ENCODE peak calls at places on chromosomes 6 and 20, in ten cellular contexts. L is HFF-Myc, Y is iris pigment epithelial cell, G is neuronal stem cell, T is EL, F is LHCN-M2, M is tibial nerve, H is fibroblast of lung, Q is H7, C is mucosa of descending colon. D is an unnamed sample.

GRCh38 chr6:134060491-134061106 is 8.2 kb upstream of the SLC2A12 start:
- DNase-seq in Q (no peak), Y (peak), M (no peak), L (no peak), G (no peak), C (no peak), T (peak), H (peak), F (peak), D (peak)

GRCh38 chr6:71157350-71157749 is 131.3 kb upstream of the OGFRL1 start:
- DNase-seq in C (no peak), Q (peak), M (no peak), L (no peak), H (no peak), T (no peak), G (no peak), F (no peak), Y (no peak), D (no peak)

GRCh38 chr20:8152847-8153246 is 20.8 kb downstream of the PLCB1 start:
- DNase-seq in F (no peak), H (no peak), T (no peak), C (no peak), M (no peak), G (no peak), Q (no peak), Y (no peak), L (no peak), D (no peak)

GRCh38 chr20:57807418-57808265 is 97.8 kb upstream of the PMEPA1 start:
- DNase-seq in Q (no peak), F (no peak), Y (no peak), C (no peak), M (no peak), G (no peak), H (peak), L (no peak), T (no peak), D (no peak)

GRCh38 chr6:45432944-45433343 is 55.2 kb upstream of the SUPT3H start:
- DNase-seq in H (peak), Q (no peak), T (peak), Y (peak), L (no peak), G (no peak), M (no peak), C (no peak), F (peak), D (peak)

GRCh38 chr6:15232836-15233510 is 12.9 kb upstream of the JARID2 start:
- DNase-seq in F (no peak), L (no peak), H (no peak), G (no peak), Y (no peak), Q (no peak), C (no peak), T (no peak), M (no peak), D (no peak)

GRCh38 chr6:56311086-56311485 is 63.7 kb upstream of the COL21A1 start:
- DNase-seq in Y (no peak), M (no peak), F (no peak), C (no peak), T (no peak), L (no peak), G (no peak), H (no peak), Q (no peak), D (peak)

GRCh38 chr6:44926556-44926955 is 401.6 kb upstream of the RUNX2 start:
- DNase-seq in C (no peak), Q (no peak), T (no peak), G (no peak), M (no peak), H (peak), F (peak), L (no peak), Y (peak), D (peak)

GRCh38 chr20:60000271-60001026 is 42.2 kb downstream of the CDH26 start:
- DNase-seq in Y (no peak), L (no peak), H (no peak), T (no peak), M (no peak), C (no peak), Q (no peak), F (no peak), G (no peak), D (no peak)

GRCh38 chr6:111530218-111530617 is 47.2 kb upstream of the REV3L start:
- DNase-seq in C (no peak), G (no peak), F (no peak), H (no peak), L (no peak), Q (no peak), T (no peak), M (no peak), Y (no peak), D (no peak)

GRCh38 chr20:62323980-62324906 is 21.4 kb downstream of the ADRM1 start:
- DNase-seq in H (no peak), G (no peak), C (no peak), F (no peak), M (no peak), L (no peak), T (no peak), Q (no peak), Y (no peak), D (no peak)

GRCh38 chr6:65671922-65672321 is 35.1 kb downstream of the EYS start:
- DNase-seq in Y (no peak), M (no peak), T (no peak), F (no peak), L (no peak), H (no peak), C (no peak), Q (no peak), G (no peak), D (no peak)

GRCh38 chr6:151695181-151695580 is 112.3 kb upstream of the ESR1 start:
- DNase-seq in T (no peak), G (no peak), C (no peak), Y (no peak), M (no peak), Q (no peak), H (no peak), L (no peak), F (no peak), D (no peak)

GRCh38 chr6:166330612-166331011 is 11.7 kb downstream of the SFT2D1 start:
- DNase-seq in F (peak), H (peak), G (peak), T (peak), M (no peak), Y (peak), Q (peak), C (no peak), L (no peak), D (peak)